ENCODE peak calls at places on chromosomes 7 and 10, in seven cellular contexts. B, N, J, F, O, U and Z are unnamed samples.

GRCh38 chr7:89773594-89773993 is 380.7 kb upstream of the STEAP1 start:
- DNase-seq in B (no peak), N (no peak), J (no peak), F (no peak), O (no peak), U (no peak), Z (no peak)

GRCh38 chr10:66591865-66592264 is 334.0 kb upstream of the LRRTM3 start:
- DNase-seq in B (no peak), N (no peak), J (no peak), F (no peak), O (peak; percentile 41), U (no peak), Z (no peak)

GRCh38 chr7:104980969-104981670 is 32.9 kb upstream of the KMT2E start:
- DNase-seq in B (no peak), N (peak; percentile 44), J (peak; percentile 75), F (no peak), O (peak; percentile 71), U (no peak), Z (no peak)

GRCh38 chr7:42494199-42494710 is 257.2 kb upstream of the GLI3 start:
- DNase-seq in B (no peak), N (no peak), J (no peak), F (no peak), O (no peak), U (no peak), Z (no peak)

GRCh38 chr10:28263136-28263857 is 39.6 kb downstream of the MPP7 start:
- DNase-seq in B (no peak), N (peak; percentile 46), J (no peak), F (no peak), O (no peak), U (no peak), Z (no peak)

GRCh38 chr10:132397671-132398565 is 918 bp downstream of the PWWP2B start:
- DNase-seq in B (peak; percentile 81), N (no peak), J (peak; percentile 35), F (peak; percentile 52), O (peak; percentile 47), U (no peak), Z (no peak)

GRCh38 chr7:150410131-150410530 is 31.0 kb downstream of the ZNF775 start:
- DNase-seq in B (no peak), N (no peak), J (no peak), F (no peak), O (no peak), U (peak; percentile 68), Z (no peak)

GRCh38 chr7:66303454-66304160 is 98.5 kb downstream of the TPST1 start:
- DNase-seq in B (no peak), N (no peak), J (no peak), F (no peak), O (no peak), U (no peak), Z (no peak)

GRCh38 chr10:58920655-58921003 is 255.8 kb upstream of the PHYHIPL start:
- DNase-seq in B (no peak), N (no peak), J (no peak), F (no peak), O (no peak), U (no peak), Z (no peak)

GRCh38 chr10:43197834-43198681 is 59.8 kb downstream of the CSGALNACT2 start:
- DNase-seq in B (peak; percentile 45), N (peak; percentile 18), J (no peak), F (no peak), O (no peak), U (peak; percentile 75), Z (no peak)

GRCh38 chr10:97196213-97197029 is 10.7 kb upstream of the SLIT1 start:
- DNase-seq in B (peak; percentile 57), N (peak; percentile 47), J (peak; percentile 77), F (peak; percentile 38), O (peak; percentile 43), U (no peak), Z (no peak)

GRCh38 chr7:128092221-128092620 is 61.0 kb upstream of the LRRC4 start:
- DNase-seq in B (peak; percentile 63), N (no peak), J (no peak), F (no peak), O (no peak), U (no peak), Z (no peak)

GRCh38 chr10:85490431-85490830 is 876.2 kb downstream of the GRID1 start:
- DNase-seq in B (no peak), N (no peak), J (no peak), F (no peak), O (no peak), U (no peak), Z (no peak)

GRCh38 chr7:128056901-128057300 is 25.7 kb upstream of the LRRC4 start:
- DNase-seq in B (no peak), N (no peak), J (no peak), F (no peak), O (peak; percentile 87), U (no peak), Z (no peak)

GRCh38 chr7:118109607-118110006 is 74.4 kb upstream of the LSM8 start:
- DNase-seq in B (no peak), N (peak; percentile 11), J (no peak), F (no peak), O (no peak), U (no peak), Z (no peak)

GRCh38 chr10:6052247-6053221 is 9.6 kb downstream of the IL2RA start:
- DNase-seq in B (no peak), N (no peak), J (no peak), F (no peak), O (no peak), U (no peak), Z (no peak)

DNA sequence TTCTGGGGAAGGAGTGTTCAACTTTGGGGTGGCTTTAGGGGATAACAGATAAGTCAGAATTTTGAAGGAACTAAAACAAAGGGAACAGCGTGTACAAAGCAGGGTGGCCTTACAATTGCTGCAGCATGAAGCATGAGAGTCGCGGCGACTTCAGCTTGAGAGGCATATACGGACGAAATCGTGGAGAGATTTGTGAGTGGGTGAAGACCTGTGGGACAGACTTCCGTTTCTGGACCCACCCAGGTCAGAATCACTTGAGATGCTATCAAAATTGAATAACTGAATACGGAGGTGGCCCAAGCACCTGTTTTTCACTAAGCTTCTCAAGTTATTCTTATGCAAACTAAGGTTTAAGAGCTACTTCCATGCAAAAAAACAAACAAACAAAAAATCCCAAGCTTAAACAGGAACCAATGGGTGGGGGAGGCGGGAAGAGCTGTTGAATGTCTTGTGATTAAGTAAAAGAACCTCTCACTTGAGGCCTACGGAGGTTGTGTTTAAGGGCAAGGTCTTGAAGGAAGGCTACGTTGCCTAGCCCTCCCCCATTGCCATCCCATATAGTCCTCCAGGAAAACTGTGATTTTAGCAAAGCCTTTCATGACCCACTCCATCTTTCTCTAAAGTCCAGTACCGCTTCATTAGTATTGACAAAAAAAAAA is 1.4 kb upstream of the TRIM24 start:
- DNase-seq in B (no peak), N (no peak), J (no peak), F (no peak), O (no peak), U (no peak), Z (no peak)
- TF ChIP-seq POLR2A in B (no peak), N (no peak), J (no peak), F (no peak), O (no peak), U (no peak), Z (no peak)

GRCh38 chr7:134527979-134528371 is 608 bp downstream of the AKR1B10 start:
- DNase-seq in B (no peak), N (peak; percentile 18), J (no peak), F (no peak), O (peak; percentile 86), U (no peak), Z (no peak)

GRCh38 chr7:134533288-134533771 is 6.0 kb downstream of the AKR1B10 start:
- DNase-seq in B (no peak), N (no peak), J (no peak), F (no peak), O (peak; percentile 21), U (no peak), Z (no peak)

GRCh38 chr7:134532155-134533089 is 5.1 kb downstream of the AKR1B10 start:
- DNase-seq in B (no peak), N (no peak), J (no peak), F (no peak), O (no peak), U (no peak), Z (no peak)

GRCh38 chr7:134528749-134529148 is 1.4 kb downstream of the AKR1B10 start:
- DNase-seq in B (no peak), N (no peak), J (no peak), F (no peak), O (no peak), U (no peak), Z (no peak)

DNA sequence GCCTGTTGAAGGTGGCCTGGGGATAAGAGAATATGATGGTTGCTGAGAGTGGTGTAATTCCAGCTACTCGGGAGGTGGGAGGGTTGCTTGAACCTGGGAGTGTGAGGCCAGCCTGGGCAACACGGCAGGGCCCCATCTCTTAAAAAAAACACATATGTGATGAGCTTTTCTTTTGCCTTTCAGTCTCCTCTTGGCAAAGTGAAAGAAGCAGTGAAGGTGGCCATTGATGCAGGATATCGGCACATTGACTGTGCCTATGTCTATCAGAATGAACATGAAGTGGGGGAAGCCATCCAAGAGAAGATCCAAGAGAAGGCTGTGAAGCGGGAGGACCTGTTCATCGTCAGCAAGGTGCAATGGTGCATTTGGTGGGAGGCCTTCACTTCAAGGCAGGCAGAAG is 3.1 kb downstream of the AKR1B10 start:
- DNase-seq in B (no peak), N (no peak), J (no peak), F (no peak), O (no peak), U (no peak), Z (no peak)
- H3K27ac ChIP-seq in B (no peak overlapping the region), N (no peak overlapping the region), J (no peak overlapping the region), F (no peak overlapping the region), O (no peak overlapping the region), U (no peak overlapping the region), Z (peak overlapping the region; percentile 37)

GRCh38 chr7:54541941-54542618 is at the start of gene VSTM2A:
- DNase-seq in B (no peak), N (no peak), J (no peak), F (no peak), O (no peak), U (no peak), Z (no peak)
- H3K4me3 ChIP-seq in B (no peak within 1 kb of the TSS), N (peak within 1 kb of the TSS; percentile 12), J (no peak within 1 kb of the TSS), F (peak within 1 kb of the TSS; percentile 18), O (no peak within 1 kb of the TSS), U (peak within 1 kb of the TSS; percentile 36), Z (no peak within 1 kb of the TSS)

GRCh38 chr10:119598397-119598796 is 1.6 kb upstream of the TIAL1 start:
- DNase-seq in B (no peak), N (no peak), J (no peak), F (no peak), O (no peak), U (no peak), Z (no peak)

GRCh38 chr10:119597405-119598186 is 832 bp upstream of the TIAL1 start:
- DNase-seq in B (no peak), N (no peak), J (no peak), F (no peak), O (no peak), U (no peak), Z (no peak)

GRCh38 chr10:119596537-119597404 is at the start of gene TIAL1:
- DNase-seq in B (peak; percentile 99), N (peak; percentile 99), J (peak; percentile 75), F (peak; percentile 96), O (peak; percentile 99), U (peak; percentile 99), Z (peak; percentile 95)

GRCh38 chr10:119595134-119595714 is 1.5 kb downstream of the TIAL1 start:
- DNase-seq in B (no peak), N (peak; percentile 43), J (no peak), F (no peak), O (peak; percentile 56), U (no peak), Z (no peak)

GRCh38 chr10:119595715-119596515 is 849 bp downstream of the TIAL1 start:
- DNase-seq in B (peak; percentile 72), N (no peak), J (peak; percentile 70), F (peak; percentile 39), O (peak; percentile 44), U (peak; percentile 83), Z (no peak)
- TF ChIP-seq POLR2A in B (no peak), N (no peak), J (no peak), F (no peak), O (peak; percentile 44), U (no peak), Z (no peak)

GRCh38 chr10:73113543-73113942 is 3.3 kb downstream of the NUDT13 start:
- DNase-seq in B (no peak), N (no peak), J (no peak), F (no peak), O (peak; percentile 45), U (no peak), Z (no peak)
- H3K27ac ChIP-seq in B (no peak overlapping the region), N (no peak overlapping the region), J (no peak overlapping the region), F (no peak overlapping the region), O (no peak overlapping the region), U (no peak overlapping the region), Z (no peak overlapping the region)